ENCODE peak calls at places on chromosomes 16 and 17, in seven cellular contexts. W, U, K, N, T, J and P are unnamed samples.
A peak's percentile ranks its signal among the peaks of the same experiment; 100 is the strongest.

GRCh38 chr16:24721830-24722238 is 7.6 kb upstream of the TNRC6A start:
- DNase-seq in W (no peak), U (no peak), K (no peak), N (no peak), T (no peak), J (peak; percentile 14), P (no peak)

GRCh38 chr17:37672545-37673078 is 29.4 kb upstream of the DDX52 start:
- DNase-seq in W (no peak), U (no peak), K (no peak), N (no peak), T (no peak), J (no peak), P (no peak)

GRCh38 chr16:252366-253337 is 18.0 kb downstream of the FAM234A start:
- DNase-seq in W (no peak), U (no peak), K (no peak), N (no peak), T (no peak), J (peak; percentile 18), P (no peak)

GRCh38 chr16:50547944-50548658 is at the start of gene NKD1:
- DNase-seq in W (peak; percentile 67), U (peak; percentile 77), K (peak; percentile 64), N (peak; percentile 90), T (peak; percentile 79), J (peak; percentile 70), P (no peak)

GRCh38 chr16:68267612-68268405 is 3.5 kb downstream of the SLC7A6 start:
- DNase-seq in W (no peak), U (no peak), K (no peak), N (no peak), T (no peak), J (no peak), P (no peak)

GRCh38 chr17:69711504-69711903 is 297.0 kb downstream of the MAP2K6 start:
- DNase-seq in W (no peak), U (no peak), K (no peak), N (no peak), T (no peak), J (no peak), P (no peak)

GRCh38 chr17:18172528-18173278 is 10.9 kb upstream of the ALKBH5 start:
- DNase-seq in W (no peak), U (no peak), K (no peak), N (no peak), T (no peak), J (no peak), P (no peak)

GRCh38 chr17:57493171-57493570 is 236.8 kb downstream of the MSI2 start:
- DNase-seq in W (no peak), U (no peak), K (no peak), N (no peak), T (no peak), J (no peak), P (no peak)

GRCh38 chr16:66030036-66030435 is 336.5 kb upstream of the CDH5 start:
- DNase-seq in W (peak; percentile 31), U (no peak), K (no peak), N (no peak), T (no peak), J (no peak), P (no peak)

GRCh38 chr17:35616506-35616905 is 29.4 kb downstream of the AP2B1 start:
- DNase-seq in W (no peak), U (no peak), K (no peak), N (no peak), T (no peak), J (no peak), P (no peak)

GRCh38 chr17:35617505-35617904 is 30.4 kb downstream of the AP2B1 start:
- DNase-seq in W (no peak), U (no peak), K (no peak), N (no peak), T (no peak), J (no peak), P (no peak)

GRCh38 chr17:35609831-35610230 is 22.7 kb downstream of the AP2B1 start:
- DNase-seq in W (no peak), U (no peak), K (no peak), N (no peak), T (no peak), J (no peak), P (no peak)

GRCh38 chr17:35614835-35615234 is 27.7 kb downstream of the AP2B1 start:
- DNase-seq in W (no peak), U (no peak), K (no peak), N (no peak), T (no peak), J (no peak), P (no peak)

GRCh38 chr17:35612924-35613521 is 25.9 kb downstream of the AP2B1 start:
- DNase-seq in W (peak; percentile 38), U (no peak), K (no peak), N (no peak), T (peak; percentile 44), J (peak; percentile 34), P (no peak)
- TF ChIP-seq CTCF in W (peak; percentile 54), U (peak; percentile 32), K (peak; percentile 69), N (peak; percentile 36), T (no peak), J (peak; percentile 55), P (peak; percentile 74)

GRCh38 chr16:85778873-85779272 is 20.5 kb downstream of the EMC8 start:
- DNase-seq in W (no peak), U (no peak), K (no peak), N (no peak), T (no peak), J (no peak), P (no peak)
- H3K36me3 ChIP-seq in W (no peaks in the 10 kb centered on the region), U (no peaks in the 10 kb centered on the region), K (peaks cover 26% of the 10 kb centered on the region), N (peaks cover 91% of the 10 kb centered on the region), T (peaks cover 32% of the 10 kb centered on the region), J (peaks cover 36% of the 10 kb centered on the region), P (peaks cover 24% of the 10 kb centered on the region)

DNA sequence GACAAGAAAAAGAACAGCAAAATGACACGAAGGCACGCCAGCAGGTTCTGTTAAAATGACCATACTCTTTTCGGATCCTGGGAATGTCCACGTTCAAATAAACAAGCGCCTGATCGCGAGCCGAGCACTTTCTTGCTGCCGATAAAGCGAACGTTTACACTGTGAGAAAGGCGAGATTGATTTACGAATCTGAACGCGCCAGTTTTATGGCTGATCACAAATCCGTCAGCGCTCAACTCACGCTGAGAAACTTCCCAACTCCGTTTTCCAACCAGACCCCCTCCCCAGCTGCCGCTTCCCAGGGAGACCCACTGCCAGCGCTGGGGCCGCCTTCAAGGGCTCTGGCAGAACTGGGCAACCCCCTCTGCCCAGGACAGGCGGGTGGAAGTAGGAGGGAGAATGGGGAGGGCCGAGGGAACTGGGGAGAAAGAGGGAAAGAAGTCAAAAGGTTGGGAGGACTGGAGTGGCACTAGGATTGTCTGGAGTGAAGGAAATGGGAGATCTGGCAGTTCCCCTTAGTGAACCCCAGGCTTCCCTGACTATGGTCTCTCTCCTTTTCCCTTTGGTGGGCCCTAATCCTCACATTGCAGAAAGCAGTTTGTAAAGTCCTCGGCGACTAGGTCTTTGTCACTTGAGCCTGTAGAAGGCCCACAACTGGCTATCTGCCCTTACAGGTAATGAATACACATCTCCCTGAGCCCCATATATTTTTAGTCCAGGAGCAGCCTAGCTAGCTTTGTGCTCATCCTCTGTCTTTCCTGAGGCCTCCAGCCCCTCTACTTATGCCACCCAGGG is 6.9 kb downstream of the HOXB4 start:
- DNase-seq in W (no peak), U (no peak), K (no peak), N (no peak), T (no peak), J (no peak), P (no peak)
- H3K27me3 ChIP-seq in W (peaks cover 81% of the 10 kb centered on the region), U (peaks cover 24% of the 10 kb centered on the region), K (no peaks in the 10 kb centered on the region), N (peaks cover 18% of the 10 kb centered on the region), T (peaks cover 100% of the 10 kb centered on the region), J (peaks cover 3% of the 10 kb centered on the region), P (peaks cover 81% of the 10 kb centered on the region)

DNA sequence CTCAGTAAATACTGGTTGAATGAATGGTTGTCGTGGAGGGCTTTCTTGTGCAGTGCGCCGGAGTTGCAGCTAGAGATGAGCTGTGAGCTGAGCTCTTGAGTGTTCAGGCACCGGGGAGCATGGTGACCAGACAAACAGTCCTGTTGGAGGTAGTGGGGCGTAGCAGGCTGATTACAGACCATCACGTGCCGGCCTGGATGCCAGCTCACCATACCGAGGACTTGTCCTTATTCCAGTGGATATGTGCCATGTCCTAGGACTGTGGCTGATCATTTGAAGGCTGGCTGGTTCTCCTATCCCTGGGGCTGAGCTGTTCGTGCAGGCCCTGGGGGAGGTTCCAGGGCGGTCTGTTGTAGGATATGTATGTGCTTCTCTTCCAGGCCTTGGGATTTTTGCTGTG is 60.0 kb downstream of the ABCC1 start:
- DNase-seq in W (peak; percentile 76), U (no peak), K (no peak), N (no peak), T (no peak), J (no peak), P (no peak)
- TF ChIP-seq CTCF in W (no peak), U (no peak), K (no peak), N (no peak), T (no peak), J (no peak), P (no peak)

DNA sequence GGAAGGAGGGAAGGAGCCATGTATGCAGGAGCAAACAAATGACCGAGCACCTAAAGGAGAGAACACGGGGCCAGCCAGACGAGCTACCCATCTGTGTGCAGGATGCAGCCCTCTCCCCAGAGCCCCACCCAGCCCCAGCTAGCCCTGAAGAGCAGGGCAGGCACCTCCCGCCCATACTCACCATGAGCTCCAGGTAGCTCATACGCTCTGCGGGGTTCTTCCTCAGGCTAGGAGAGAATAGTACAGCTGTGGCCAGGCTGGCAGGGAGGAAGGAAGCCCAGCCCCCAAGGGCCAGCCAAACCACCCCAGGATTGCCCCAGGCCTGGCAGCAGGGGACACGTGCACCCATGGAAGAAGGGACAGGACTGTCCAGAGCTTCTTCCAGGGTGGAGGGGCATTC is 81.9 kb downstream of the KCNJ18 start:
- DNase-seq in W (no peak), U (no peak), K (no peak), N (no peak), T (no peak), J (no peak), P (no peak)
- H3K36me3 ChIP-seq in W (no peaks in the 10 kb centered on the region), U (no peaks in the 10 kb centered on the region), K (no peaks in the 10 kb centered on the region), N (no peaks in the 10 kb centered on the region), T (no peaks in the 10 kb centered on the region), J (no peaks in the 10 kb centered on the region), P (no peaks in the 10 kb centered on the region)